ENCODE peak calls at places on chromosomes 6 and 20, in four cellular contexts. I is AG04449, T is neural progenitor cell, D is epithelial cell of esophagus. S is an unnamed sample.

GRCh38 chr6:68967549-68968300 is 332.6 kb downstream of the ADGRB3 start:
- DNase-seq in I (peak), T (peak), D (peak), S (peak)

GRCh38 chr6:122803056-122803695 is 14.1 kb downstream of the SMPDL3A start:
- DNase-seq in I (no peak), T (no peak), D (no peak), S (no peak)

GRCh38 chr6:54847799-54848597 is 1.4 kb downstream of the FAM83B start:
- DNase-seq in I (no peak), T (no peak), D (peak), S (no peak)

GRCh38 chr6:25606151-25606550 is 45.9 kb upstream of the SCGN start:
- DNase-seq in I (no peak), T (no peak), D (no peak), S (no peak)

GRCh38 chr6:32668226-32668747 is 1.8 kb upstream of the HLA-DQB1 start:
- DNase-seq in I (no peak), T (peak), D (peak), S (peak)

GRCh38 chr6:11275598-11275997 is 43.1 kb upstream of the NEDD9 start:
- DNase-seq in I (no peak), T (no peak), D (no peak), S (no peak)

GRCh38 chr20:61927193-61927825 is 138.4 kb downstream of the TAF4 start:
- DNase-seq in I (no peak), T (no peak), D (no peak), S (peak)

GRCh38 chr6:83853178-83853967 is at the start of gene RIPPLY2:
- DNase-seq in I (no peak), T (peak), D (peak), S (peak)

GRCh38 chr20:62602550-62602949 is 39.8 kb upstream of the SLCO4A1 start:
- DNase-seq in I (no peak), T (no peak), D (no peak), S (no peak)

GRCh38 chr6:150567360-150567759 is 32.3 kb upstream of the PLEKHG1 start:
- DNase-seq in I (no peak), T (no peak), D (no peak), S (no peak)

GRCh38 chr20:45377191-45377775 is 842 bp downstream of the TP53TG5 start:
- DNase-seq in I (no peak), T (no peak), D (no peak), S (no peak)

GRCh38 chr20:50837532-50838321 is 42.9 kb downstream of the BCAS4 start:
- DNase-seq in I (peak), T (no peak), D (peak), S (no peak)

GRCh38 chr20:53857723-53858236 is 212.6 kb downstream of the BCAS1 start:
- DNase-seq in I (no peak), T (no peak), D (no peak), S (peak)

GRCh38 chr20:54212226-54212625 is 4.3 kb downstream of the PFDN4 start:
- DNase-seq in I (no peak), T (no peak), D (no peak), S (no peak)

GRCh38 chr20:63567382-63568169 is 6.5 kb downstream of the HELZ2 start:
- DNase-seq in I (no peak), T (no peak), D (no peak), S (no peak)

GRCh38 chr6:116229287-116229913 is 24.5 kb downstream of the TSPYL4 start:
- DNase-seq in I (peak), T (peak), D (peak), S (peak)

GRCh38 chr6:106180208-106180607 is 94.1 kb downstream of the PRDM1 start:
- DNase-seq in I (no peak), T (no peak), D (peak), S (no peak)

GRCh38 chr6:3847521-3847920 is 1.7 kb upstream of the FAM50B start:
- DNase-seq in I (no peak), T (no peak), D (no peak), S (no peak)

GRCh38 chr6:5663739-5664138 is 343.0 kb downstream of the NRN1 start:
- DNase-seq in I (no peak), T (no peak), D (no peak), S (no peak)
- H3K4me3 ChIP-seq in I (no peak), T (no peak), D (no peak), S (no peak)

GRCh38 chr6:26659042-26659359 is 545 bp downstream of the ZNF322 start:
- DNase-seq in I (no peak), T (no peak), D (no peak), S (no peak)
- H3K4me3 ChIP-seq in I (peak), T (peak), D (peak), S (peak)

DNA sequence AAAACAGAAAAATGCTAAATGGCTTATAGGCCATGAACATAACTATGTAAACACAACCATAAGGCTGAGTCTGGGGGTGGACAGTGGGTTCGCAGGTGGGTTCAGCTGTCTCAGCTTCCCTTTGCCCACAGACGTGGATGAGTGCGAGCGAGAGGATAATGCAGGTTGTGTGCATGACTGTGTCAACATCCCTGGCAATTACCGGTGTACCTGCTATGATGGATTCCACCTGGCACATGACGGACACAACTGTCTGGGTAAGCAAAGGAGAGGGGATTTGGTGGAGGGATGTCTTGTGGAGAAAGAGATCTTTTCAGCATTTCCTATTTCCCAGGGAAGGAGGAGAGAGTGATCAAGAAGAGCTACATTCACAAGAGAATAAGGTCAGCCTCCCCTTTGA is 14.7 kb downstream of the SCUBE3 start:
- DNase-seq in I (no peak), T (no peak), D (no peak), S (no peak)
- H3K4me3 ChIP-seq in I (no peak), T (no peak), D (no peak), S (no peak)

GRCh38 chr6:137754366-137754765 is 112.7 kb upstream of the TNFAIP3 start:
- DNase-seq in I (no peak), T (no peak), D (no peak), S (no peak)

GRCh38 chr6:137758661-137759060 is 108.4 kb upstream of the TNFAIP3 start:
- DNase-seq in I (no peak), T (no peak), D (no peak), S (no peak)

GRCh38 chr6:137751768-137752560 is 115.1 kb upstream of the TNFAIP3 start:
- DNase-seq in I (no peak), T (no peak), D (no peak), S (no peak)

GRCh38 chr6:137756788-137757187 is 110.3 kb upstream of the TNFAIP3 start:
- DNase-seq in I (no peak), T (no peak), D (no peak), S (no peak)

GRCh38 chr6:137755284-137755683 is 111.8 kb upstream of the TNFAIP3 start:
- DNase-seq in I (no peak), T (no peak), D (no peak), S (no peak)
- H3K4me3 ChIP-seq in I (no peak), T (no peak), D (no peak), S (no peak)

GRCh38 chr6:44219053-44219814 is 2.5 kb downstream of the MYMX start:
- DNase-seq in I (no peak), T (peak), D (no peak), S (peak)

GRCh38 chr6:44221291-44221960 is 2.0 kb upstream of the SLC29A1 start:
- DNase-seq in I (no peak), T (peak), D (peak), S (peak)

GRCh38 chr6:44221961-44222335 is 1.4 kb upstream of the SLC29A1 start:
- DNase-seq in I (no peak), T (no peak), D (no peak), S (peak)

GRCh38 chr6:44220913-44221290 is 2.5 kb upstream of the SLC29A1 start:
- DNase-seq in I (no peak), T (no peak), D (no peak), S (no peak)

DNA sequence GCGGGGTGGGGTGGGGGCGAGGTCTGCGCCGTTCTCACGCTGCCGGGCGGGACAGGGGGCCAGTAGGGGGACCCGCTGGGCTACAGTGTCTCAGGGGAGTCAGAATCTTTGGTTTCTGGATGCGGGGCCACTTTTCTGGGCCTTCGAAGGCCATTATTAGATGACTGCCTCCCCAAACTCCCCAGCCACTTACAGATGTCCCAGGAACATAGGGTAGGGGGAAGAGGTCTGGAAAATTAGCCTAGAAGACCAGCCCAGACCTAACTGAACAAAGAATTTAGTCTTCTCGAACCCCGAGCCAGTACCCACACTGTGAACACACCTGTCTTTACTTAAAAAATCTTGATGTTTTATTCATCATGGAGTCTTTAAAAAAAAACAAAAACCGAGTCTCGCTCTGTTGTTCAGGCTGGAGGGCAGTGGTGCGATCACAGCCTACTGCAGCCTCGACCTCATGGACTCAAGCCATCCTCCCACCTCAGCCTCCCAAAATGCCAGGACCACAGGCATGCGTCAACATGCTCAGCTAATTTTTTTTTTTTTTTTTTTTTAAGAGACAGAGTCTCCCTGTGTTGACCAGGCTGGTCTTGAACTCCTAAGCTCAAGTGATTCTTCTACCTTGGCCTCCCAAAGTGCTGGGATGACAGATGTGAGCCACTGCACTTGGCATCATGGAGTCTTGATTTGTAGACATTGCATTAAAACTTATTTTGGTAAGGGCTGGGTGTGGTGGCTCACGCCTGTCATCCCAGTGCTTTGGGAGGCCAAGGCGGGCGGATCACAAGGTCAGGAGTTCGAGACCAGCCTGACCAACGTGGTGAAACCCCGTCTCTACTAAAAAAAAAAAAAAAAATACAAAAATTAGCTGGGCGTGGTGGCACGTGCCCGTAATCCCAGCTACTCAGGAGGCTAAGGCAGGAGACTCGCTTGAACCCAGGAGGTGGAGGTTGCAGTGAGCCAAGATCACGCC is 3.3 kb upstream of the SLC29A1 start:
- DNase-seq in I (no peak), T (no peak), D (no peak), S (no peak)
- H3K4me3 ChIP-seq in I (no peak), T (peak), D (no peak), S (peak)

S was measured in H7.